ENCODE peak calls at places on chromosomes 13 and 19, in ten cellular contexts. Z, F, G, E, T, D, V, Q, R and M are unnamed samples.

GRCh38 chr13:30868806-30869470 is 37.1 kb upstream of the MEDAG start:
- DNase-seq in Z (no peak), Q (no peak), G (no peak), V (no peak), F (no peak), T (no peak), D (no peak), E (no peak), R (no peak), M (no peak)

GRCh38 chr19:3692141-3693029 is 7.9 kb downstream of the PIP5K1C start:
- DNase-seq in E (no peak), V (no peak), G (no peak), D (no peak), Z (no peak), F (no peak), T (no peak), Q (peak; percentile 66), R (no peak), M (no peak)

GRCh38 chr19:18437481-18438330 is at the start of gene ISYNA1:
- DNase-seq in F (no peak), Q (peak; percentile 54), V (no peak), Z (peak; percentile 58), T (peak; percentile 75), E (no peak), D (no peak), R (peak; percentile 60), G (no peak), M (no peak)

GRCh38 chr19:7478843-7479227 is 10.0 kb downstream of the PEX11G start:
- DNase-seq in T (no peak), D (no peak), Q (no peak), V (no peak), G (no peak), F (no peak), Z (no peak), E (no peak), R (no peak), M (no peak)

GRCh38 chr19:40193587-40193849 is 2.3 kb downstream of the MAP3K10 start:
- DNase-seq in G (no peak), Z (no peak), R (peak; percentile 19), V (no peak), T (no peak), D (no peak), Q (no peak), F (no peak), E (no peak), M (no peak)

GRCh38 chr13:79185580-79185979 is 220.5 kb downstream of the RBM26 start:
- DNase-seq in R (no peak), T (no peak), F (no peak), V (no peak), E (no peak), Z (no peak), G (no peak), D (no peak), Q (no peak), M (no peak)

GRCh38 chr19:13154911-13155471 is 4.8 kb downstream of the IER2 start:
- DNase-seq in Q (peak; percentile 87), E (no peak), G (peak; percentile 76), D (no peak), Z (peak; percentile 38), F (no peak), T (peak; percentile 53), V (no peak), R (peak; percentile 81), M (peak; percentile 60)

GRCh38 chr19:36120092-36120983 is 5.1 kb downstream of the TBCB start:
- DNase-seq in E (no peak), D (no peak), V (no peak), R (no peak), Q (no peak), Z (no peak), F (no peak), T (no peak), G (no peak), M (no peak)

GRCh38 chr13:45683701-45684100 is 18.4 kb upstream of the CBY2 start:
- DNase-seq in T (no peak), R (no peak), F (no peak), Z (no peak), G (peak; percentile 6), V (no peak), Q (no peak), D (no peak), E (no peak), M (no peak)

GRCh38 chr13:34751492-34751891 is 190.6 kb upstream of the NBEA start:
- DNase-seq in T (no peak), Z (no peak), Q (no peak), G (no peak), F (no peak), R (no peak), V (no peak), E (no peak), D (no peak), M (no peak)

GRCh38 chr13:60351326-60351725 is 45.7 kb upstream of the TDRD3 start:
- DNase-seq in Z (no peak), D (peak; percentile 81), T (no peak), Q (no peak), F (no peak), E (peak; percentile 87), V (no peak), G (peak; percentile 78), R (peak; percentile 80), M (peak; percentile 83)

GRCh38 chr19:54017266-54017665 is 25.8 kb downstream of the CACNG6 start:
- DNase-seq in Z (no peak), R (peak; percentile 83), E (no peak), T (no peak), Q (no peak), D (no peak), F (no peak), V (no peak), G (peak; percentile 54), M (peak; percentile 77)

GRCh38 chr13:40193290-40194203 is 472.9 kb downstream of the FOXO1 start:
- DNase-seq in R (no peak), D (no peak), G (no peak), T (no peak), V (peak; percentile 75), F (no peak), E (no peak), Q (no peak), Z (no peak), M (no peak)

GRCh38 chr19:53868091-53868891 is 608 bp downstream of the MYADM start:
- DNase-seq in E (no peak), F (no peak), T (peak; percentile 69), Q (peak; percentile 42), G (peak; percentile 55), D (no peak), R (peak; percentile 69), Z (peak; percentile 55), V (peak; percentile 63), M (peak; percentile 79)

GRCh38 chr13:66532146-66532545 is 698.0 kb downstream of the PCDH9 start:
- DNase-seq in T (no peak), R (peak; percentile 66), G (peak; percentile 53), V (no peak), Z (no peak), Q (no peak), F (no peak), E (peak; percentile 26), D (no peak), M (no peak)

GRCh38 chr19:48635966-48636858 is 967 bp downstream of the DBP start:
- DNase-seq in V (peak; percentile 50), D (no peak), E (no peak), R (no peak), F (no peak), G (no peak), Z (no peak), Q (no peak), T (peak; percentile 36), M (no peak)

GRCh38 chr13:36736119-36736726 is 62.4 kb downstream of the SERTM1 start:
- DNase-seq in D (peak; percentile 18), Z (no peak), T (peak; percentile 79), R (peak; percentile 83), F (peak; percentile 21), V (peak; percentile 2), G (peak; percentile 34), Q (peak; percentile 15), E (peak; percentile 59), M (peak; percentile 50)

GRCh38 chr19:10112895-10113591 is 1.6 kb downstream of the P2RY11 start:
- DNase-seq in G (no peak), E (no peak), F (peak; percentile 25), Q (peak; percentile 79), V (no peak), T (peak; percentile 24), Z (peak; percentile 67), R (peak; percentile 44), D (no peak), M (no peak)

GRCh38 chr13:87669379-87669978 is 1.7 kb upstream of the SLITRK5 start:
- DNase-seq in R (peak; percentile 42), V (no peak), F (no peak), D (no peak), Q (no peak), T (peak; percentile 36), G (peak; percentile 36), E (peak; percentile 44), Z (no peak), M (no peak)

GRCh38 chr13:41458187-41458938 is 1.0 kb downstream of the RGCC start:
- DNase-seq in D (no peak), G (no peak), R (no peak), F (no peak), Q (peak; percentile 63), Z (peak; percentile 22), V (no peak), T (peak; percentile 45), E (no peak), M (no peak)

GRCh38 chr19:36183455-36183741 is 31.1 kb downstream of the ZNF565 start:
- DNase-seq in E (no peak), Q (no peak), F (no peak), Z (no peak), D (no peak), T (peak; percentile 19), R (no peak), V (no peak), G (no peak), M (no peak)

GRCh38 chr13:46817081-46817480 is 20.1 kb upstream of the ESD start:
- DNase-seq in R (peak; percentile 82), D (no peak), Z (no peak), G (peak; percentile 18), E (no peak), Q (no peak), V (no peak), T (no peak), F (no peak), M (peak; percentile 6)

GRCh38 chr13:85261757-85262346 is 537.4 kb downstream of the SLITRK6 start:
- DNase-seq in T (peak; percentile 28), Z (no peak), Q (no peak), F (peak; percentile 9), D (no peak), G (peak; percentile 21), E (no peak), R (peak; percentile 38), V (no peak), M (no peak)

GRCh38 chr13:99062593-99062992 is 84.7 kb upstream of the DOCK9 start:
- DNase-seq in T (no peak), E (peak; percentile 68), R (peak; percentile 41), Z (no peak), F (no peak), G (peak; percentile 69), Q (no peak), V (no peak), D (no peak), M (peak; percentile 88)

GRCh38 chr13:26323764-26324163 is 69.8 kb downstream of the CDK8 start:
- DNase-seq in Q (no peak), V (no peak), G (no peak), D (no peak), T (no peak), E (no peak), F (no peak), R (no peak), Z (no peak), M (no peak)

GRCh38 chr19:18202759-18203407 is 959 bp downstream of the RAB3A start:
- DNase-seq in Z (no peak), G (no peak), Q (no peak), E (no peak), R (no peak), T (peak; percentile 42), F (no peak), D (no peak), V (peak; percentile 43), M (no peak)

GRCh38 chr19:6925801-6926751 is 38.7 kb downstream of the ADGRE1 start:
- DNase-seq in Q (peak; percentile 23), V (no peak), D (no peak), Z (no peak), F (no peak), R (no peak), E (no peak), G (peak; percentile 51), T (no peak), M (peak; percentile 86)

GRCh38 chr13:76641056-76641455 is 245.1 kb downstream of the KCTD12 start:
- DNase-seq in R (peak; percentile 14), V (no peak), G (no peak), F (no peak), E (peak; percentile 35), D (no peak), Z (no peak), T (no peak), Q (no peak), M (peak; percentile 61)